ENCODE peak calls at places on chromosomes 1 and 21, in six cellular contexts. N is stimulated activated CD8-positive, alpha-beta memory T cell treated with anti-CD3 and anti-CD28 coated beads, Interleukin-7, amount 100 ng/mL, for 24 hours; M is esophagus squamous epithelium; Z is astrocyte of the cerebellum; X is heart right ventricle; A is activated CD4-positive, alpha-beta memory T cell treated with anti-CD3 and anti-CD28 coated beads, Interleukin-2, amount 10 ng/mL, durations not matched to agents 7 days and 5 days. K is an unnamed sample.

GRCh38 chr1:196114193-196114592 is 494.0 kb downstream of the KCNT2 start:
- DNase-seq in M (no peak), X (no peak), Z (no peak), A (no peak), N (no peak), K (no peak)

GRCh38 chr1:10979483-10979920 is 33.0 kb upstream of the TARDBP start:
- DNase-seq in N (no peak), A (no peak), X (no peak), M (no peak), Z (no peak), K (no peak)

GRCh38 chr1:178345238-178345637 is 151.5 kb downstream of the CLEC20A start:
- DNase-seq in M (no peak), X (no peak), Z (no peak), A (no peak), N (no peak), K (no peak)

GRCh38 chr1:233364695-233365539 is 37.4 kb downstream of the MAP3K21 start:
- DNase-seq in M (no peak), N (no peak), Z (peak), A (no peak), X (no peak), K (no peak)

GRCh38 chr1:151713874-151714273 is 2.7 kb downstream of the CELF3 start:
- DNase-seq in M (no peak), N (no peak), X (no peak), A (no peak), Z (no peak), K (no peak)

GRCh38 chr1:26582836-26583460 is 53.4 kb downstream of the RPS6KA1 start:
- DNase-seq in X (peak), M (no peak), N (peak), Z (no peak), A (peak), K (no peak)

GRCh38 chr1:32040711-32041110 is 27.0 kb downstream of the KHDRBS1 start:
- DNase-seq in A (no peak), Z (no peak), X (no peak), M (no peak), N (no peak), K (no peak)

GRCh38 chr1:7576946-7577657 is 194.0 kb upstream of the VAMP3 start:
- DNase-seq in A (no peak), Z (no peak), N (no peak), X (no peak), M (no peak), K (no peak)

GRCh38 chr1:29767769-29768425 is 531.6 kb downstream of the PTPRU start:
- DNase-seq in Z (no peak), A (no peak), N (no peak), X (no peak), M (no peak), K (no peak)

GRCh38 chr1:181126871-181127587 is 38.5 kb downstream of the IER5 start:
- DNase-seq in X (peak), M (no peak), Z (no peak), A (no peak), N (no peak), K (no peak)

GRCh38 chr1:228073870-228074545 is 8.5 kb upstream of the ARF1 start:
- DNase-seq in A (no peak), X (no peak), Z (no peak), M (no peak), N (no peak), K (peak)

GRCh38 chr21:14901482-14901958 is 163.3 kb downstream of the NRIP1 start:
- DNase-seq in A (no peak), M (no peak), N (no peak), Z (peak), X (no peak), K (no peak)

GRCh38 chr1:58159424-58159810 is 387.1 kb downstream of the OMA1 start:
- DNase-seq in N (no peak), M (no peak), A (no peak), X (no peak), Z (no peak), K (no peak)

GRCh38 chr1:235979716-235980338 is 85.1 kb downstream of the NID1 start:
- DNase-seq in M (no peak), N (no peak), X (no peak), Z (no peak), A (no peak), K (no peak)

GRCh38 chr1:2962541-2962940 is 58.7 kb upstream of the ACTRT2 start:
- DNase-seq in N (no peak), X (no peak), Z (no peak), M (no peak), A (no peak), K (no peak)

GRCh38 chr21:43916691-43917514 is 51.9 kb downstream of the AGPAT3 start:
- DNase-seq in N (peak), M (no peak), X (no peak), Z (no peak), A (peak), K (no peak)

GRCh38 chr1:191371626-191372025 is 786.6 kb upstream of the RGS18 start:
- DNase-seq in X (no peak), M (no peak), A (no peak), Z (peak), N (no peak), K (no peak)

GRCh38 chr1:26138974-26139558 is 19.8 kb upstream of the FAM110D start:
- DNase-seq in X (no peak), A (no peak), N (no peak), Z (no peak), M (no peak), K (peak)

GRCh38 chr21:43598416-43599120 is 60.7 kb downstream of the HSF2BP start:
- DNase-seq in Z (no peak), N (no peak), X (no peak), A (no peak), M (no peak), K (no peak)

GRCh38 chr1:244887281-244887680 is 22.9 kb upstream of the HNRNPU start:
- DNase-seq in M (no peak), N (no peak), Z (no peak), X (no peak), A (no peak), K (no peak)

GRCh38 chr21:35792569-35792968 is 267.8 kb downstream of the SETD4 start:
- DNase-seq in N (no peak), X (no peak), A (no peak), M (no peak), Z (no peak), K (no peak)

GRCh38 chr1:204178487-204179281 is 12.5 kb upstream of the REN start:
- DNase-seq in M (no peak), A (no peak), N (no peak), Z (no peak), X (no peak), K (no peak)

GRCh38 chr1:174157157-174157806 is 2.0 kb upstream of the RABGAP1L start:
- DNase-seq in A (peak), N (no peak), Z (peak), M (no peak), X (no peak), K (no peak)

GRCh38 chr1:47515390-47515789 is 77.5 kb downstream of the FOXD2 start:
- DNase-seq in A (no peak), X (no peak), Z (no peak), N (no peak), M (no peak), K (no peak)

GRCh38 chr1:6349254-6349943 is 44.2 kb downstream of the ACOT7 start:
- DNase-seq in M (no peak), A (no peak), X (no peak), N (no peak), Z (no peak), K (no peak)

GRCh38 chr1:236140705-236141446 is 1.5 kb upstream of the GPR137B start:
- DNase-seq in A (no peak), N (no peak), X (no peak), M (no peak), Z (no peak), K (peak)

GRCh38 chr1:25568090-25568833 is 24.9 kb downstream of the LDLRAP1 start:
- DNase-seq in Z (peak), N (no peak), X (no peak), M (no peak), A (no peak), K (peak)

GRCh38 chr1:244311784-244312532 is 139.8 kb downstream of the ADSS2 start:
- DNase-seq in Z (no peak), M (no peak), X (no peak), N (no peak), A (no peak), K (no peak)

GRCh38 chr1:183039985-183040447 is 16.8 kb downstream of the LAMC1 start:
- DNase-seq in A (no peak), X (no peak), M (no peak), N (no peak), Z (peak), K (no peak)

GRCh38 chr1:208728815-208729214 is 484.6 kb upstream of the PLXNA2 start:
- DNase-seq in M (no peak), N (no peak), X (no peak), Z (no peak), A (no peak), K (no peak)

GRCh38 chr1:2638466-2639115 is 5.8 kb upstream of the MMEL1 start:
- DNase-seq in N (no peak), M (no peak), A (no peak), X (no peak), Z (no peak), K (no peak)

GRCh38 chr21:33268736-33269441 is 2.7 kb downstream of the IL10RB start:
- DNase-seq in M (no peak), N (no peak), X (no peak), Z (no peak), A (no peak), K (no peak)

GRCh38 chr21:43294194-43294902 is 125.5 kb downstream of the CRYAA start:
- DNase-seq in X (peak), Z (no peak), M (no peak), N (no peak), A (no peak), K (no peak)

K was measured in H1.